ENCODE peak calls at places on chromosomes 1 and 21, in four cellular contexts. F, Q, V and M are unnamed samples.

GRCh38 chr1:114735479-114735878 is 18.9 kb upstream of the NRAS start:
- DNase-seq in V (no peak), Q (no peak), F (no peak), M (no peak)

GRCh38 chr1:50172299-50172698 is 63.6 kb downstream of the ELAVL4 start:
- DNase-seq in Q (no peak), F (no peak), V (no peak), M (no peak)

GRCh38 chr1:27145934-27146354 is 9.0 kb downstream of the SLC9A1 start:
- DNase-seq in Q (peak; percentile 65), V (no peak), F (no peak), M (no peak)

GRCh38 chr1:177585492-177586220 is 384.2 kb downstream of the SEC16B start:
- DNase-seq in F (peak; percentile 25), Q (no peak), V (no peak), M (no peak)

GRCh38 chr1:227450489-227450888 is 112.9 kb upstream of the ZNF678 start:
- DNase-seq in V (no peak), Q (no peak), F (no peak), M (no peak)

GRCh38 chr1:147509786-147510360 is 31.4 kb upstream of the BCL9 start:
- DNase-seq in V (no peak), Q (no peak), F (no peak), M (no peak)

GRCh38 chr1:196997428-196997827 is 20.1 kb downstream of the CFHR5 start:
- DNase-seq in V (no peak), F (no peak), Q (no peak), M (no peak)

GRCh38 chr1:87794788-87795614 is 466.3 kb downstream of the LMO4 start:
- DNase-seq in V (peak; percentile 86), Q (no peak), F (no peak), M (peak; percentile 62)

GRCh38 chr1:151147685-151148084 is 1.3 kb upstream of the SEMA6C start:
- DNase-seq in Q (no peak), F (no peak), V (peak; percentile 64), M (no peak)

GRCh38 chr1:216332003-216332402 is 91.2 kb downstream of the USH2A start:
- DNase-seq in Q (no peak), V (no peak), F (no peak), M (no peak)

GRCh38 chr1:234467821-234468220 is 11.2 kb downstream of the TARBP1 start:
- DNase-seq in F (no peak), V (no peak), Q (no peak), M (no peak)

GRCh38 chr1:12344611-12345299 is 114.9 kb downstream of the VPS13D start:
- DNase-seq in Q (no peak), F (peak; percentile 31), V (no peak), M (no peak)

GRCh38 chr1:107782192-107782845 is 182.7 kb downstream of the VAV3 start:
- DNase-seq in Q (peak; percentile 58), V (peak; percentile 43), F (no peak), M (peak; percentile 71)

GRCh38 chr21:36478207-36478701 is 1.7 kb downstream of the CLDN14 start:
- DNase-seq in F (no peak), V (no peak), Q (no peak), M (peak; percentile 85)

GRCh38 chr1:45012639-45013278 is 705 bp downstream of the UROD start:
- DNase-seq in V (peak; percentile 72), F (no peak), Q (peak; percentile 96), M (peak; percentile 69)

GRCh38 chr1:243473281-243474210 is 217.7 kb downstream of the SDCCAG8 start:
- DNase-seq in F (no peak), Q (no peak), V (no peak), M (peak; percentile 66)

GRCh38 chr1:65059930-65060538 is 88.0 kb upstream of the AK4 start:
- DNase-seq in Q (peak; percentile 31), V (peak; percentile 17), F (no peak), M (peak; percentile 69)

GRCh38 chr1:66618390-66618789 is 84.4 kb downstream of the SGIP1 start:
- DNase-seq in F (no peak), Q (no peak), V (no peak), M (no peak)

GRCh38 chr1:42684139-42684538 is 1.9 kb downstream of the YBX1 start:
- DNase-seq in Q (no peak), F (no peak), V (peak; percentile 20), M (no peak)

GRCh38 chr1:38964140-38964548 is 22.5 kb upstream of the RHBDL2 start:
- DNase-seq in F (no peak), Q (peak; percentile 24), V (peak; percentile 38), M (no peak)

GRCh38 chr1:161835963-161836362 is 69.8 kb downstream of the ATF6 start:
- DNase-seq in F (no peak), V (no peak), Q (no peak), M (no peak)

GRCh38 chr1:51218570-51218969 is 17.5 kb upstream of the RNF11 start:
- DNase-seq in V (no peak), Q (no peak), F (no peak), M (no peak)

GRCh38 chr1:109631513-109632260 is 12.1 kb downstream of the AMPD2 start:
- DNase-seq in Q (no peak), F (no peak), V (no peak), M (no peak)

GRCh38 chr1:61486783-61487505 is 238.0 kb downstream of the TM2D1 start:
- DNase-seq in V (no peak), Q (no peak), F (no peak), M (no peak)

GRCh38 chr1:224435999-224436398 is 1.4 kb upstream of the WDR26 start:
- DNase-seq in V (no peak), Q (no peak), F (no peak), M (no peak)

GRCh38 chr1:30191154-30191702 is 532.2 kb downstream of the MATN1 start:
- DNase-seq in Q (peak; percentile 94), F (no peak), V (no peak), M (no peak)

GRCh38 chr1:180571832-180572636 is 13.3 kb downstream of the OVAAL start:
- DNase-seq in V (no peak), Q (no peak), F (no peak), M (no peak)

GRCh38 chr1:83673287-83673686 is 325.6 kb downstream of the TTLL7 start:
- DNase-seq in Q (no peak), F (no peak), V (no peak), M (no peak)

GRCh38 chr1:77238463-77238862 is 19.2 kb upstream of the PIGK start:
- DNase-seq in Q (no peak), F (no peak), V (no peak), M (no peak)

GRCh38 chr21:33642896-33643657 is 776 bp downstream of the ITSN1 start:
- DNase-seq in V (no peak), F (no peak), Q (peak; percentile 49), M (peak; percentile 54)

GRCh38 chr1:16026723-16027484 is 5.1 kb downstream of the CLCNKA start:
- DNase-seq in Q (peak; percentile 88), V (no peak), F (no peak), M (peak; percentile 13)

GRCh38 chr1:185244015-185244747 is 72.9 kb downstream of the IVNS1ABP start:
- DNase-seq in Q (no peak), V (no peak), F (no peak), M (peak; percentile 58)

GRCh38 chr21:29164330-29164942 is 34.0 kb downstream of the MAP3K7CL start:
- DNase-seq in Q (no peak), F (no peak), V (peak; percentile 63), M (peak; percentile 74)

GRCh38 chr1:172321429-172321828 is 99.1 kb upstream of the C1orf105 start:
- DNase-seq in Q (no peak), V (no peak), F (no peak), M (peak; percentile 58)

GRCh38 chr21:27079807-27080206 is 112.9 kb upstream of the ADAMTS5 start:
- DNase-seq in V (no peak), Q (no peak), F (no peak), M (no peak)

GRCh38 chr1:244254467-244254866 is 197.2 kb downstream of the ADSS2 start:
- DNase-seq in Q (no peak), F (no peak), V (no peak), M (no peak)

GRCh38 chr1:37673920-37674319 is 18.4 kb upstream of the CDCA8 start:
- DNase-seq in V (no peak), Q (peak; percentile 39), F (no peak), M (no peak)

GRCh38 chr1:8410791-8411190 is 92.9 kb downstream of the SLC45A1 start:
- DNase-seq in V (no peak), Q (no peak), F (no peak), M (no peak)

GRCh38 chr1:203638076-203638475 is 11.4 kb downstream of the ATP2B4 start:
- DNase-seq in F (no peak), V (no peak), Q (no peak), M (no peak)
- TF ChIP-seq MYC in F (no peak), V (no peak), Q (no peak), M (no peak)

DNA sequence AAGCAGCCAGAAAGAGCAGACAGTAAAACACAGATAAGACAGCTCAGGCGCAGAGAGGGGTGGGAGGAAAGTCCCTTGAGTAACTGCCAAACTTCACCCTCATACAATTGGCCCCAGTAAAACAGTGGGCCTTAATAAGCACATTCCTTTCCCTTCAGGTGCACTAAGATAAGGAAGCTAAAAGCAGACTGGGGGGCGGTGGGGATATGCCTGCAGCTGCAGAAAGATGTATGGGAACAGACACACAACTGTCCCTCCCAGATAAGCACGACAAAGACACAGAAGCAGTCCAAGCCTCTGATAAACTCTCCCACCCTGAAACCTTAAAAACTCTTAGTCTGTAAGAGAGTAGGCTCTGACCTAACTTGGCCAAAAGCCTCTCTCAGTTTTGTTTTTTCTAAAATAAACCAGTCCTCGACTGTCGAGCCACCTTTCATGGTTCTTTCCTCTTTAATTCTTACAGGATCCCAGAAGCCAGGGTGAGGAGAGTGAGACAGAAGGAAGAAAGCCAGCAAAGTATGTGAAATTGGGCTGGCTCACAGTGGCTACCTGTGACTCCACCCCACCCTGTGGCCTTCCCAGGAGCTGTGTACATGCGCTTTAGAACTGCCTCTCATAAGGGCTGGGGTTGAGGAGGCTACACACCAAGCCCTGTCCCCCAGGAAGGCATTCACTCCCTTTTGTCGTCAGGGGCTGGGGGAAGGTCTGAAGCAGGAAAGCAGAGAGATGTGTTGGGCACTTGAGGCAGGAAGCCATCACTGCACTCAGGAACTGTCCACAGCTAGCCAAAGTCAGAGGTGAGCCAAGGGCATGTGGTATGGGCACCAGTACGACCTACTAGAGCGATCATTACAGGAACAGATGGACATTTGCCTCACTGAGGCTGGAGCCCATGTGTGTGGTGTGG is 4.6 kb downstream of the PGLYRP4 start:
- DNase-seq in Q (peak; percentile 64), V (no peak), F (no peak), M (no peak)
- H2AFZ ChIP-seq in Q (peak overlapping the region; percentile 30), V (no peak overlapping the region), F (peak overlapping the region; percentile 1), M (no peak overlapping the region)

DNA sequence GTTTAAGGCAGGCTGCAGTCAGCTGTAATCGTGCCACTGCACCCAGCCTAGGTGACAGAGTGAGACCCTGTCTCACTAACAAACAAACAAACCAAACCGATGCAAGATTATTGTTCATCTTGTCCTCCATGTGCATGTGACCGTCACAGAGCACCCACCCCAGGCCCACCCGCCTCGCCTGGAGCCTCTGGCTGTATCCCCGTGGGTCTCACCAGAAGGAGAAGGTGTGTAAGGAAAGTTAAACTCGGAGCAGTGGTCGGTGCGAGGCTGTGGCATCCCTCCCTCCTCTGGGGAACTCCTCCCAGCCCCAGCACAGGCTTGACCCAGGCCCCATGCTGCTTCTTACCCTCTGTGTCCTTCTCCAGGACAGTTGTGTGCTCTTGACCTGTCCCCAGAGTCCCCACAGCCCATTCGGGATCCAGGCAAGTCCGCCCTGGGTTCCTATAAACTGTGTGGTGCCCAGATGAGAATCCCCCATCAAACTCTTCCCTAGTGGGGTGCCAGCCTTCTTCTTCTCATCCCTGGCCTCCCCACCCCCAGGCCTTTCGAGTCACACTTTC is 318.4 kb downstream of the AJAP1 start:
- DNase-seq in Q (no peak), F (no peak), V (no peak), M (no peak)
- H3K9me3 ChIP-seq in Q (no peaks in the 10 kb centered on the region), F (no peaks in the 10 kb centered on the region), V (no peaks in the 10 kb centered on the region), M (peaks cover 2% of the 10 kb centered on the region)

GRCh38 chr1:204641936-204642335 is 43.6 kb downstream of the LRRN2 start:
- DNase-seq in F (no peak), V (no peak), Q (no peak), M (no peak)
- TF ChIP-seq MYC in F (no peak), V (no peak), Q (no peak), M (no peak)